ENCODE peak calls at places on chromosomes 11 and 22, in five cellular contexts. X is HepG2, C is K562, Q is upper lobe of left lung, U is A549. A is an unnamed sample.

GRCh38 chr11:103881518-103882070 is 154.8 kb upstream of the DDI1 start:
- ATAC-seq in X (no peak), C (no peak), Q (no peak), U (no peak), A (peak)

GRCh38 chr22:28967969-28968368 is 84.6 kb downstream of the ZNRF3 start:
- ATAC-seq in X (no peak), C (no peak), Q (no peak), U (no peak), A (no peak)

GRCh38 chr11:128039140-128040021 is 548.0 kb downstream of the ETS1 start:
- ATAC-seq in X (no peak), C (no peak), Q (peak), U (no peak), A (peak)

GRCh38 chr11:47383106-47383505 is 4.8 kb upstream of the SPI1 start:
- ATAC-seq in X (no peak), C (no peak), Q (no peak), U (no peak), A (no peak)

GRCh38 chr11:12060385-12060980 is 49.9 kb upstream of the MICAL2 start:
- ATAC-seq in X (no peak), C (no peak), Q (no peak), U (no peak), A (no peak)

GRCh38 chr11:103601230-103601846 is 435.1 kb upstream of the DDI1 start:
- ATAC-seq in X (peak), C (peak), Q (peak), U (peak), A (no peak)

GRCh38 chr11:94800394-94800793 is 32.2 kb downstream of the AMOTL1 start:
- ATAC-seq in X (no peak), C (no peak), Q (no peak), U (no peak), A (peak)

GRCh38 chr11:72072348-72072747 is 8.0 kb downstream of the NUMA1 start:
- ATAC-seq in X (peak), C (no peak), Q (no peak), U (peak), A (no peak)

GRCh38 chr22:45246060-45246985 is 5.6 kb upstream of the KIAA0930 start:
- ATAC-seq in X (peak), C (no peak), Q (peak), U (peak), A (peak)

GRCh38 chr11:73270855-73271477 is 1.2 kb upstream of the P2RY6 start:
- ATAC-seq in X (no peak), C (no peak), Q (no peak), U (no peak), A (no peak)

GRCh38 chr11:124198852-124199389 is 15.8 kb downstream of the OR10D3 start:
- ATAC-seq in X (no peak), C (no peak), Q (no peak), U (no peak), A (no peak)

GRCh38 chr11:121437018-121437685 is 15.0 kb upstream of the SORL1 start:
- ATAC-seq in X (no peak), C (no peak), Q (no peak), U (no peak), A (no peak)

DNA sequence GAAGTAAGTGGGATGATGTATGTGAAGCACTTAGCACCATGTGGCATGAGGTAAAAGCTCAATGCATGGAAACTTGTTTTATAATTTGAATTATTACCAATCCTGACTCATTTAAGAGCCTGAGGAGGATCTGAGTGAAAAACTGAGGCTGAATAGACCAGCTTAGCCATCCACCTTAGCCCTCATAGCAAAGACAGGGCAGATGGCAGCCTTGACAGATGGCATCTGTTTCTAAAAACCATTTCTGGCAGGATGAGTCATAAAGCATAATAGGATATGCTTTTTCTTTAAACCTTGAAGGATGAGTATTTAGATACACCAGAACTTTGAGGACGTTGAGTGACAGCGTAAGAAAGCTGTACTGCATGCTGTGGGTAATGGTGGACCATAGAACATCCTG is 61.0 kb upstream of the NAV2 start:
- ATAC-seq in X (no peak), C (no peak), Q (no peak), U (no peak), A (no peak)
- TF ChIP-seq EP300 in X (no peak), C (no peak), Q (no peak), U (no peak), A (no peak)

GRCh38 chr11:10808553-10809372 is at the start of gene EIF4G2:
- ATAC-seq in X (peak), C (peak), Q (peak), U (peak), A (peak)
- TF ChIP-seq EP300 in X (no peak), C (peak), Q (peak), U (no peak), A (no peak)

GRCh38 chr11:2400069-2400760 is at the start of gene TSSC4:
- ATAC-seq in X (peak), C (peak), Q (peak), U (peak), A (peak)
- TF ChIP-seq EP300 in X (no peak), C (peak), Q (peak), U (no peak), A (peak)

GRCh38 chr22:16804882-16805281 is 20.3 kb downstream of the XKR3 start:
- ATAC-seq in X (no peak), C (no peak), Q (no peak), U (no peak), A (no peak)
- TF ChIP-seq EP300 in X (no peak), C (no peak), Q (no peak), U (no peak), A (no peak)

DNA sequence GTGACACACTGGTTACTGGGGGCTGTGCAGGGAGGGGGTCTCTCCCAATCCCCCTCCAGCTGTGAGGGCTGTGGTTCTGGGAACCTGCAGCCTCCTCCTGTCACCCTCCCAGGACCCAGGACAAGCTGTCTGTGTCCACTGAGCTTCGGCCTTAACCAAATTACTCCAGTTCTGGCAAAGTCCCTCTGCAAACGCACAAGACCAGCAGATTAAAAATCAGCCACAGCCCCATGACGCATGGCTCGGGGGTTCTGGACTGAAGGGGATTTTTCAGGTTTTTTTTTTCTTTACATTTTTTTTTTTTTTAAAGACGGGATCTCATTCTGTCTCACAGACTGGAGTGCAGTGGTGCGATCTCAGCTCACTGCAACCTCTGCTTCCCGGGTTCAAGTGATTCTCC is 32.2 kb upstream of the A4GALT start:
- ATAC-seq in X (no peak), C (no peak), Q (no peak), U (no peak), A (no peak)
- TF ChIP-seq EP300 in X (no peak), C (no peak), Q (no peak), U (no peak), A (no peak)

GRCh38 chr22:38199826-38200559 is 1.8 kb upstream of the MAFF start:
- ATAC-seq in X (no peak), C (no peak), Q (no peak), U (no peak), A (no peak)

GRCh38 chr22:38202437-38203089 is 769 bp downstream of the MAFF start:
- ATAC-seq in X (peak), C (peak), Q (peak), U (peak), A (peak)

GRCh38 chr22:38201371-38201717 is 450 bp upstream of the MAFF start:
- ATAC-seq in X (no peak), C (no peak), Q (no peak), U (no peak), A (peak)

GRCh38 chr22:38203090-38203810 is 1.5 kb downstream of the MAFF start:
- ATAC-seq in X (peak), C (peak), Q (peak), U (peak), A (no peak)

DNA sequence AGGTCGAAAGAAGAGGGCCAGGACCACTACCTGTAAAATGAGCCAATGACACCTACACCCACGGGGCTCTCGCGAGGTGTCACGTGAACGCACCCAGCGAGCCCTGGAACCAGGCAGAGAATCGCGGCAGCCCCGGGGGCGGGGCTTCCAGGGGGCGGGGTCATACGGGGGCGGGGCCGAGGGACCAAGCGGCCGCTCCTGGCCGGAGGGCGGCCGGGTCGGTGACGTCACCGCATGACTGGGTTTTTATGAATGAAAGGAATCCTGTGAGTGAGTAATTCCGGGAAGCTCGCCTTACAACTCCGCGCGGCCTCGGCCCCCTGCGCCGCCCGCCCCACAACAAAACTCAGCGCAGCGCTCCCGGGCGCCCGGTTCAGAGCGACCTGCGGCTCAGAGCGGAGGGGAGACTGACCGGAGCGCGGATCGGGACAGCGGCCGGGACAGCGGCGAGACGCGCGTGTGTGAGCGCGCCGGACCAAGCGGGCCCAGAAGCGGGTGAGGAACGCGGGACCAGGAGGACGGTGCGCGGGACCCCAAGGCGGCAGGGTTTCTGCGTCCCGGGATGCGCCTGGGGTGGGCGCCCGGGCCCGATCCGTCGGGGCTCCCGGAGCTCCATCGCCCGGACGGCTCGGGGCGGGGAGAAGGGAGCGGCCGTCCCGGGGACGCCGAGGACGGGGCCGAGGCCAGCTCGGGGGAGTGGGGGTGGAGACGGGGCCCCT is at the start of gene MAFF:
- ATAC-seq in X (peak), C (peak), Q (peak), U (peak), A (peak)
- TF ChIP-seq EP300 in X (no peak), C (no peak), Q (peak), U (no peak), A (no peak)

DNA sequence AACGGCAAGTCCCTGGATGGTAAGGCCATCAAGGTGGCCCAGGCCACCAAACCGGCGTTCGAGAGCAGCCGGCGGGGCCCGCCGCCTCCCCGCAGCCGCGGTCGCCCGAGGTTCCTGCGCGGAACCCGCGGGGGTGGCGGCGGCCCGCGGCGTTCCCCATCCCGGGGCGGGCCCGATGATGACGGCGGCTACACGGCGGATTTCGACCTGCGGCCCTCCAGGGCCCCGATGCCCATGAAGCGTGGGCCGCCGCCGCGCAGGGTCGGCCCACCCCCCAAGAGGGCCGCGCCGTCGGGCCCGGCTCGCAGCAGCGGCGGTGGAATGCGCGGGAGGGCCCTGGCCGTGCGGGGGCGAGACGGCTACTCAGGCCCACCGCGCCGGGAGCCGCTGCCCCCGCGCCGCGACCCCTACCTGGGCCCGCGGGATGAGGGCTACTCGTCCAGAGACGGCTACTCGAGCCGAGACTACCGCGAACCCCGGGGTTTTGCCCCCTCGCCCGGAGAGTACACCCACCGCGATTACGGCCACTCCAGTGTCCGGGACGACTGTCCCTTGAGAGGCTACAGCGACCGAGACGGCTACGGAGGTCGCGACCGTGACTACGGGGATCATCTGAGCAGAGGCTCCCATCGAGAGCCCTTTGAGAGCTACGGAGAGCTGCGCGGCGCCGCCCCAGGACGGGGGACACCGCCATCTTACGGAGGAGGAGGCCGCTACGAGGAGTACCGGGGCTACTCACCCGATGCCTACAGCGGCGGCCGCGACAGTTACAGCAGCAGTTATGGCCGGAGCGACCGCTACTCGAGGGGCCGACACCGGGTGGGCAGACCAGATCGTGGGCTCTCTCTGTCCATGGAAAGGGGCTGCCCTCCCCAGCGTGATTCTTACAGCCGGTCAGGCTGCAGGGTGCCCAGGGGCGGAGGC is 792 bp downstream of the RBMXL2 start:
- ATAC-seq in X (no peak), C (no peak), Q (no peak), U (no peak), A (no peak)
- TF ChIP-seq EP300 in X (no peak), C (no peak), Q (no peak), U (no peak), A (no peak)

GRCh38 chr22:40411506-40411861 is 41.1 kb downstream of the SGSM3 start:
- ATAC-seq in X (no peak), C (no peak), Q (no peak), U (no peak), A (no peak)

GRCh38 chr22:40414306-40414705 is 43.9 kb downstream of the SGSM3 start:
- ATAC-seq in X (no peak), C (no peak), Q (no peak), U (no peak), A (no peak)

GRCh38 chr22:40413873-40414272 is 43.5 kb downstream of the SGSM3 start:
- ATAC-seq in X (no peak), C (no peak), Q (no peak), U (no peak), A (no peak)

GRCh38 chr22:40410731-40411505 is 40.5 kb downstream of the SGSM3 start:
- ATAC-seq in X (no peak), C (no peak), Q (no peak), U (no peak), A (no peak)

DNA sequence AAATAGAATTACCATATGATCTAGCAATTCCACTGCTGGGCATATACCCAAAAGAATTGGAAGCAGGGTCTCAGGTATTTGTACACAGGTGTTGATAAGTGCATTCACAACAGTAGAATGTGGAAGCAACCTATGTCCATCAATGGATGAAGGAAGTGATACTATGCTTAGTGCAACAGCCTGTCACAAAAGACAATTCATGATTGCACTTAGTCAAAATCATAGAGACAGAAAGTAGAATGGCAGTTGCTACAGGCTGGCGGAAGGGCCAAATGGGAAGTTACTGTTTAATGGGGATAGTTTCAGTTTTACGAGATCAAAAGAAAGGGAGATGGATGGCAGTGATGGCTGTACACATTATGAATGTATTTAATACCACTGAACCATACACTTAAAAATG is 42.0 kb downstream of the SGSM3 start:
- ATAC-seq in X (no peak), C (no peak), Q (no peak), U (no peak), A (no peak)
- TF ChIP-seq EP300 in X (no peak), C (no peak), Q (no peak), U (no peak), A (no peak)

DNA sequence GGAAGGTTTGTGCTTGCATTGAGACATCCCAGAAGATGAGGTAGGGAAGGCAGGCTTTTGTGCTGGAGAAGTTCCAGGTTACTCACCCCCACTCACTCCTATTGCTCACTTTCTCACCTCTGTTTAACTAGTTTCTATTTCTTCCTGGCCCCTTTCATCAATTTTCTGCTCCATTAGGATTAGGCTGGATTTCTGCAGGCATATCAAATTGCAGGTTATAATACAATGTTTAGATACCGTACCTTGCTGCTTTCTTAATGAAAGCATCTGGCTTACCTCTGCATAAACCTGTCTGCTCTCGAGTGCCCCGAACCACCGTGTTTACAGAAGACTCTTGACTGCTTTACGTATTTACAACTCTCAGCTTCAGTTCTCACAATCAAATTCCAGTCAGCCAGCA is 173.7 kb downstream of the ADAMTS15 start:
- ATAC-seq in X (no peak), C (no peak), Q (no peak), U (no peak), A (no peak)
- TF ChIP-seq EP300 in X (no peak), C (no peak), Q (no peak), U (no peak), A (no peak)